ENCODE peak calls at places on chromosome 16, in seven cellular contexts. X is IMR-90; G is CD8-positive, alpha-beta T cell; D is heart left ventricle; M is ovary; E is effector memory CD4-positive, alpha-beta T cell; U is GM23248. T is an unnamed sample. For H3K36me3 and H3K27me3, the result is how much of the 10 kb centered on the place peaks cover.

GRCh38 chr16:25692734-25693508 is 1.2 kb downstream of the HS3ST4 start:
- DNase-seq in G (no peak), M (no peak), E (no peak), D (no peak), U (no peak), X (no peak), T (no peak)

GRCh38 chr16:59060212-59060611 is 326.1 kb upstream of the GOT2 start:
- DNase-seq in E (no peak), U (peak), X (peak), D (no peak), M (no peak), G (no peak), T (peak)

GRCh38 chr16:18803569-18804462 is 2.5 kb upstream of the ARL6IP1 start:
- DNase-seq in X (peak), U (peak), G (no peak), D (no peak), M (no peak), E (no peak), T (no peak)

GRCh38 chr16:25750489-25750888 is 58.7 kb downstream of the HS3ST4 start:
- DNase-seq in U (no peak), E (no peak), X (no peak), M (no peak), G (no peak), D (no peak), T (no peak)

GRCh38 chr16:17565605-17566004 is 94.8 kb upstream of the XYLT1 start:
- DNase-seq in U (no peak), M (no peak), D (no peak), G (no peak), X (no peak), E (no peak), T (no peak)

GRCh38 chr16:58098207-58099096 is 30.7 kb downstream of the CFAP20 start:
- DNase-seq in X (peak), U (peak), M (no peak), G (no peak), D (no peak), E (no peak), T (peak)

GRCh38 chr16:11494433-11494832 is 92.3 kb downstream of the LITAF start:
- DNase-seq in M (no peak), D (no peak), U (no peak), E (no peak), X (no peak), G (no peak), T (no peak)

GRCh38 chr16:727291-727977 is 528 bp downstream of the HAGHL start:
- DNase-seq in D (no peak), X (no peak), E (no peak), M (no peak), U (peak), G (no peak), T (no peak)

GRCh38 chr16:11955713-11956123 is 9.3 kb upstream of the TNFRSF17 start:
- DNase-seq in E (no peak), D (no peak), G (no peak), X (peak), M (no peak), U (peak), T (peak)

GRCh38 chr16:23082161-23082788 is 67.0 kb downstream of the USP31 start:
- DNase-seq in G (no peak), E (no peak), M (no peak), X (no peak), D (no peak), U (peak), T (no peak)

GRCh38 chr16:65598626-65599025 is 476.8 kb upstream of the CDH11 start:
- DNase-seq in M (no peak), U (no peak), G (no peak), X (no peak), D (no peak), E (no peak), T (no peak)

GRCh38 chr16:88599825-88600538 is 29.8 kb downstream of the ZC3H18 start:
- DNase-seq in M (peak), X (no peak), E (no peak), D (no peak), G (no peak), U (no peak), T (no peak)

GRCh38 chr16:88597856-88598491 is 27.8 kb downstream of the ZC3H18 start:
- DNase-seq in X (no peak), M (no peak), U (no peak), E (no peak), G (no peak), D (no peak), T (no peak)

GRCh38 chr16:88601313-88602036 is 31.3 kb downstream of the ZC3H18 start:
- DNase-seq in U (no peak), X (no peak), M (no peak), D (no peak), E (no peak), G (no peak), T (no peak)

GRCh38 chr16:88600539-88600896 is 30.3 kb downstream of the ZC3H18 start:
- DNase-seq in E (no peak), G (no peak), U (no peak), D (no peak), X (no peak), M (no peak), T (no peak)

DNA sequence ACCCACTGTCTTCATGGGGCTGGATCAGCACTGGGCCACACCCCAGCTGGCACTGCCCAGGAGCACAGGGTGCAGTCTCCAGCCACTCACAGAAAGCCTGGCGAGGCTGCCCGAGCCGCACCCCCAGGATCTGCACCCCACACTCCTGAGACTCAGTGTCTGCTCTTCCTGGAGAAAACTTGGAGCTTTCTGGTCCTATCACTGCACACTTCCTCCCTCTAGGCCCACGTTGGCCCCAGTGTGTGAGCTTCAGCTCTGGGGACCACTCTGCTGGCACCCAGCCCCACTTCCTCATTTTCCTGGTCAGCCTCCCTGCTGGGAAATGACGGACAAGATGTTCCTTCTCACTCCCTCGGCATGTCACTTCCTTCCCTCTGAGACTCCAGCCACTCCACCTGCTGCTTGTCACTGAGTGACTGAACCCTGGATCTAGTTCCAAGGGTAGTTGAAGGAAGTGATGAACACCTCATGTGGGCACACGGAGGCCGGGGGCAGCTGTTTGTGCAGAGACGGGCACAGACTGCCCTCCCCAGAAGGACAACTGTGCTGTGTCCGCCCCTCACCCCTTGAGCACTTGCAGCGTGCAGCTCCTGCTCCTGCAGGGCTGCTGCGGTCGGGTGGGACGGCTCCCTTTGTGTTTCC is 29.0 kb downstream of the ZC3H18 start:
- DNase-seq in D (peak), X (no peak), G (no peak), E (no peak), M (no peak), U (no peak), T (no peak)
- H3K36me3 ChIP-seq in D (half or more), X (under half), G (under half), E (under half), M (under half), U (under half), T (under half)

DNA sequence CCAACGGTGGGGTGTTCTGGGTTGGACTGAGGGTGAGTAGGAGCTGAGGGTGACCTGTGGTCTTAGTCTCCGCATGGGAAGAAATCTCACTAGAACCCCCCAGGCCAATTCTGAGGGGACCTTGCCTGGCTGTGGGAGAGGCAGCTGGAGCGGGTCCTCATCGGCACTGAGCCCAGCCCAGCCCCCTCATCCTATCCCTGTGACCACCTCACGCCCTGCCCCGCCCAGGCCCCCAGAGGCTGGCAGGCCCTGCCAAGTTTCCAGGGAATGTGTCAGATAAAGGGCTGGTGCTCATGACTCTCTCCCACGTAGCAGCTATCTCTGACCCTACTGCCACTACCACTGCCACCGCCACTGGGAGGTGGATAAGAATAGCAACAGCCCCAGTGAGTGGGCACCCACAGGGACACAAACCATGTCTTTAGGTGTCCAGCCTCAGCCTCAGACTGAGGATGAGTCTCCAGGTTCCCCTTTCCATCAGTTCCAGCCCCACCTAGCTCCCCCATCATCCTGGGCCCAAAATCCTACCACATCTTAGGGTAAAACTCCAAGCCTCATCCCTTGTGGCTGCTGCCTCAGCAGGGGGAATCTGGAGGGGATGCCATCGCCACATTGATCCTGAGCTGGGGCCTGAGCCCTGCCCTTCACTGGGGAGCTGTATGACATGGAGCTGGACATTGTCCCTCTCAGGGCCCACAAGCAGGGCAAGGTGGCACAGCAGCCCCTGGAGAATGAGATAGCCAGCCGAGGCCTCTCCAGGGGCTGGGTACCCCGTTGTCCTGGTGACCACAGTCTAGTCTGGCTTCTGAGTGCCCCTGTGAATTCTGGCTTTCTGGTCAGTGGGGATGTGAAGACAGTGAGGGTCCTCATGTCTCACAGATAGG is 14.9 kb downstream of the CDH16 start:
- DNase-seq in E (no peak), M (peak), D (peak), U (no peak), G (no peak), X (no peak), T (no peak)
- H3K27ac ChIP-seq in E (no peak), M (peak), D (peak), U (no peak), G (no peak), X (peak), T (no peak)

GRCh38 chr16:87119168-87119567 is 198.0 kb downstream of the C16orf95 start:
- DNase-seq in X (no peak), G (no peak), E (no peak), D (no peak), M (no peak), U (no peak), T (no peak)
- H3K27me3 ChIP-seq in X (under half), G (under half), E (under half), D (under half), M (under half), U (under half), T (under half)

GRCh38 chr16:88632587-88632930 is 5.8 kb upstream of the IL17C start:
- DNase-seq in U (no peak), E (no peak), M (no peak), D (no peak), G (no peak), X (no peak), T (no peak)

GRCh38 chr16:88630433-88630832 is 7.9 kb upstream of the IL17C start:
- DNase-seq in M (no peak), E (no peak), U (no peak), G (no peak), X (no peak), D (no peak), T (no peak)

GRCh38 chr16:88631384-88631783 is 7.0 kb upstream of the IL17C start:
- DNase-seq in X (no peak), G (no peak), U (no peak), E (no peak), D (peak), M (no peak), T (no peak)

GRCh38 chr16:88630941-88631340 is 7.4 kb upstream of the IL17C start:
- DNase-seq in U (no peak), D (no peak), X (no peak), G (no peak), M (no peak), E (no peak), T (no peak)

GRCh38 chr16:88631920-88632586 is 6.3 kb upstream of the IL17C start:
- DNase-seq in X (no peak), D (no peak), U (no peak), G (no peak), E (no peak), M (no peak), T (no peak)
- H3K36me3 ChIP-seq in X (half or more), D (under half), U (under half), G (under half), E (under half), M (under half), T (under half)

GRCh38 chr16:84569382-84569987 is 48.4 kb downstream of the COTL1 start:
- DNase-seq in M (no peak), U (no peak), E (no peak), X (no peak), G (no peak), D (no peak), T (no peak)
- H3K27ac ChIP-seq in M (no peak), U (no peak), E (no peak), X (no peak), G (no peak), D (no peak), T (no peak)

GRCh38 chr16:68492501-68493411 is 44.4 kb upstream of the SMPD3 start:
- DNase-seq in X (no peak), E (no peak), G (no peak), D (no peak), M (no peak), U (no peak), T (no peak)
- H3K27me3 ChIP-seq in X (under half), E (under half), G (under half), D (under half), M (under half), U (under half), T (under half)

T was measured in brain microvascular endothelial cell.